ENCODE peak calls at places on chromosomes 7 and 10, in seven cellular contexts. V, F, G, W, Q, D and I are unnamed samples.
A peak's percentile ranks its signal among the peaks of the same experiment; 100 is the strongest.

GRCh38 chr10:99292159-99292558 is 37.0 kb upstream of the CNNM1 start:
- DNase-seq in V (no peak), W (no peak), Q (no peak), G (no peak), D (no peak), F (no peak), I (peak; percentile 64)

GRCh38 chr7:94675356-94675755 is 19.4 kb upstream of the SGCE start:
- DNase-seq in F (no peak), Q (no peak), G (no peak), V (no peak), W (no peak), D (no peak), I (no peak)

GRCh38 chr7:55063036-55063435 is 44.2 kb downstream of the EGFR start:
- DNase-seq in V (no peak), F (no peak), W (no peak), G (no peak), D (no peak), Q (no peak), I (no peak)

GRCh38 chr7:74479066-74479781 is 25.5 kb downstream of the GTF2IRD1 start:
- DNase-seq in V (peak; percentile 84), G (peak; percentile 17), Q (peak; percentile 53), F (peak; percentile 35), W (no peak), D (peak; percentile 71), I (no peak)

GRCh38 chr7:79320741-79321473 is 132.6 kb downstream of the MAGI2 start:
- DNase-seq in V (no peak), F (no peak), W (no peak), G (peak; percentile 55), D (no peak), Q (no peak), I (no peak)

GRCh38 chr10:47396311-47396717 is 12.2 kb upstream of the ZNF488 start:
- DNase-seq in W (peak; percentile 13), V (peak; percentile 4), Q (no peak), G (no peak), F (no peak), D (no peak), I (peak; percentile 2)

GRCh38 chr10:44069573-44069972 is 315.3 kb downstream of the CXCL12 start:
- DNase-seq in D (no peak), V (no peak), G (no peak), W (no peak), F (no peak), Q (no peak), I (peak; percentile 96)

GRCh38 chr7:112116894-112117293 is 89.3 kb downstream of the DOCK4 start:
- DNase-seq in Q (no peak), G (no peak), D (no peak), W (no peak), V (peak; percentile 35), F (no peak), I (no peak)

GRCh38 chr7:73992104-73992562 is 35.8 kb upstream of the ELN start:
- DNase-seq in D (peak; percentile 88), V (no peak), W (no peak), Q (peak; percentile 29), G (peak; percentile 64), F (peak; percentile 78), I (peak; percentile 60)

GRCh38 chr10:100825325-100825875 is 80.0 kb downstream of the PAX2 start:
- DNase-seq in Q (no peak), V (no peak), F (no peak), W (no peak), G (no peak), D (no peak), I (no peak)
- H3K4me3 ChIP-seq in Q (no peak overlapping the region), V (no peak overlapping the region), F (no peak overlapping the region), W (no peak overlapping the region), G (no peak overlapping the region), D (no peak overlapping the region), I (no peak overlapping the region)

DNA sequence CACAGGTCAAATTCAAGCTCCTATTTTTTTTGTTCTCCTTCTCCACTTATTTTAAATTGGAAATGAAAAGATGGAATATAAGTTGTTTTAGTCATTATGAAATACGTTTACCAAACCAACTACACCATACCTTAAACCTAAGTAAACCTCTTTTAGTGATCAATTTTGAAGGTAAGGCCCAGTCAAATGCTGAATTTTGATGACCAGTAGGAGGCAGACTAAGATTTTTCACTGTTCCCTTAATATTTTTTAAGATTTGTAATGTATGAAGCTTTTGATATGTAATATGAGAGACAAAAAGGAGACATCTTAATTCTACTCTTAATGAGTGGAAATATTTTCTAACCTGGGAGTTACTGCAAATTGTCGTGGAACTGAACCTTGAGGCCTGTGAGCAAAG is 311.6 kb downstream of the EXOC4 start:
- DNase-seq in Q (no peak), D (no peak), V (no peak), W (no peak), F (no peak), G (peak; percentile 18), I (no peak)
- H3K4me3 ChIP-seq in Q (no peak overlapping the region), D (no peak overlapping the region), V (no peak overlapping the region), W (no peak overlapping the region), F (no peak overlapping the region), G (no peak overlapping the region), I (no peak overlapping the region)

GRCh38 chr10:102112210-102112817 is 7.9 kb downstream of the LDB1 start:
- DNase-seq in G (no peak), Q (no peak), D (no peak), V (no peak), F (no peak), W (no peak), I (no peak)

GRCh38 chr10:102114861-102115618 is 5.1 kb downstream of the LDB1 start:
- DNase-seq in Q (peak; percentile 92), V (peak; percentile 96), F (peak; percentile 87), W (peak; percentile 91), G (peak; percentile 80), D (peak; percentile 96), I (peak; percentile 73)

GRCh38 chr10:102115775-102116174 is 4.4 kb downstream of the LDB1 start:
- DNase-seq in G (no peak), F (no peak), V (no peak), W (no peak), Q (no peak), D (no peak), I (no peak)

GRCh38 chr10:102113261-102113955 is 6.8 kb downstream of the LDB1 start:
- DNase-seq in V (no peak), Q (no peak), W (peak; percentile 59), F (no peak), D (no peak), G (no peak), I (no peak)

DNA sequence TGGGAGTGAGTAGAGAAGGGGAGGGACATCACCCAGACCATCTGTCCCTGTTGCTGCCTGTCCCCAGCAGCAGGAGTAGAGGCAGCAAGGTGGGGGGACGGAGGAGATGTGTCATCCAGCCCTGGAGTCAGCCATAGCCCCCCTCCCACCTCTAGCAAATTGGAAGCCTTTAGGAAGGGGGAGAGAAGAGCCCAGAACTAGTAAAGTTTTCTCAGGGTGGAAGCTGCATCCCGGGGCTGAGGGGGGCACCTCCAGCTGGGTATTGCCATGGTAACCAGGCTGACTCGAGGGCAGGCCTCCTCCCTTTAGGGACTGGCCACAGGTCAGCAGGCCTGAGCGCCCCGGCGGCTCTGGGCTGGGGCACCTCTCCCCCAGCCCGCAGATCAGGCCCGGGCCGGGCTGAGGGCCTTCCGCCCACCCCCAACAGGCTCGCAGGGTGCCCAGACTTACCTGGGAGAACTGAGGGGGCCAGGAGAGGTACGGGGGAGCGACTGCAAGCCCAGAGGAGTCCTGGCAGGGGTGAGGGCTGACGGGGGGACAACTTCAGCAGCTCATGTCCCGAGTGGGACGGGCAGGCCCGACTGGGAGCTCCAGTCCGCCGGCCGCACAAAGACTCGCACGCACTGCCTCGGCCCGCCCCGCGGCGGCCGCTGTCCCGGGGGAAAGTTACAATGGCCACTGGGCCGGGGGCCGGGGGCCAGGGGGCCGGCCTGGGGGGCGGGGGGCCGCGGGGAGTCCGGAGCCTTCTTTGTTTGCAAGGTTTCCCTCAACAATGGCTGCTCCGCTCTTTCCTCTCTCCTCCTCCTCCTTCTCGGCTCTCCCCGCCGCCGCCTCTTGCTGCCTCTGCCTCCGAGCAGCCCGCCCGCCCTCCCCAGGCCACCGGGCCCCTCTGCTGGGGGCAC is 6.0 kb downstream of the LDB1 start:
- DNase-seq in Q (peak; percentile 33), D (peak; percentile 65), G (no peak), W (no peak), F (peak; percentile 32), V (peak; percentile 40), I (no peak)
- H3K4me3 ChIP-seq in Q (peak overlapping the region; percentile 80), D (peak overlapping the region; percentile 85), G (peak overlapping the region; percentile 76), W (peak overlapping the region; percentile 36), F (peak overlapping the region; percentile 55), V (peak overlapping the region; percentile 75), I (peak overlapping the region; percentile 77)

DNA sequence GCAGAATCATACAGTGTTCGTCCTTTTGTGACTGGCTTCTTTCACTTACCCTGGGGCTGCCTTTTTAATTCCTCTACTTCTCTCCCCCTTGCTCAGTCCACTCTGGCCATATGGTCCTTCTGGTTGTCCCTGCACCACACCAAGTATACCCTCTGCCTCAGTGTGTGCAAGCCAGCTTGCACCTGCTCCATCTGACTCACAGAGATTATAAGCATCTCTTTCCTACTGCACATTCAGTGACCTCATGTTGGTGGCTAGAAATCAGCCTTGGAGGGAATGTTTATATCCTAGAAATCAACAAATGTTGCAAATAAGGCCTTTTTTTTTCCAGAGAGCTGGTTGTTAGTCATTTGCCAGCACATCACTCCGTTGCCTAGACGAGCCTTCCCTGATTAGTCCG is 67.5 kb upstream of the C10orf90 start:
- DNase-seq in V (no peak), F (no peak), W (no peak), Q (no peak), G (no peak), D (no peak), I (no peak)
- H3K4me3 ChIP-seq in V (no peak overlapping the region), F (no peak overlapping the region), W (no peak overlapping the region), Q (no peak overlapping the region), G (no peak overlapping the region), D (no peak overlapping the region), I (no peak overlapping the region)

GRCh38 chr7:2819954-2820397 is 24.1 kb downstream of the GNA12 start:
- DNase-seq in Q (no peak), W (no peak), D (peak; percentile 37), F (no peak), G (no peak), V (no peak), I (no peak)

GRCh38 chr7:2820508-2820934 is 23.6 kb downstream of the GNA12 start:
- DNase-seq in Q (peak; percentile 58), V (peak; percentile 44), W (peak; percentile 86), G (peak; percentile 98), D (peak; percentile 86), F (peak; percentile 86), I (peak; percentile 97)

GRCh38 chr7:2817456-2817855 is 26.7 kb downstream of the GNA12 start:
- DNase-seq in D (no peak), W (no peak), F (no peak), G (no peak), Q (no peak), V (no peak), I (no peak)

GRCh38 chr7:2819161-2819953 is 24.8 kb downstream of the GNA12 start:
- DNase-seq in Q (no peak), D (no peak), F (no peak), V (no peak), G (no peak), W (no peak), I (no peak)

GRCh38 chr7:2818653-2819052 is 25.5 kb downstream of the GNA12 start:
- DNase-seq in V (no peak), D (no peak), G (no peak), Q (no peak), W (no peak), F (no peak), I (no peak)
- H3K4me3 ChIP-seq in V (no peak overlapping the region), D (no peak overlapping the region), G (no peak overlapping the region), Q (no peak overlapping the region), W (no peak overlapping the region), F (no peak overlapping the region), I (no peak overlapping the region)